ENCODE peak calls at places on chromosome 20, in five cellular contexts. J, U, H, C and Q are unnamed samples.

GRCh38 chr20:20293986-20294385 is 73.9 kb upstream of the INSM1 start:
- DNase-seq in C (no peak), J (no peak), U (no peak), H (no peak), Q (no peak)

GRCh38 chr20:19254086-19254821 is 41.8 kb downstream of the SLC24A3 start:
- DNase-seq in H (peak; percentile 24), C (no peak), J (no peak), U (no peak), Q (no peak)

GRCh38 chr20:63082939-63083735 is 76.4 kb upstream of the BHLHE23 start:
- DNase-seq in U (no peak), H (no peak), C (no peak), J (no peak), Q (no peak)

GRCh38 chr20:2101057-2101934 is at the start of gene STK35:
- DNase-seq in H (peak; percentile 80), C (no peak), J (no peak), U (no peak), Q (peak; percentile 85)

GRCh38 chr20:57210054-57210910 is 56.2 kb downstream of the BMP7 start:
- DNase-seq in J (no peak), U (peak; percentile 75), C (no peak), H (no peak), Q (no peak)

GRCh38 chr20:59120491-59120890 is 43.1 kb upstream of the ZNF831 start:
- DNase-seq in J (no peak), U (no peak), C (no peak), H (no peak), Q (no peak)

GRCh38 chr20:1003920-1004697 is 2.0 kb upstream of the RSPO4 start:
- DNase-seq in H (no peak), J (no peak), U (no peak), C (no peak), Q (no peak)

GRCh38 chr20:36210561-36210960 is 25.7 kb upstream of the AAR2 start:
- DNase-seq in U (no peak), C (no peak), H (no peak), J (no peak), Q (no peak)

GRCh38 chr20:58238490-58238889 is 10.0 kb upstream of the ANKRD60 start:
- DNase-seq in C (no peak), J (no peak), U (no peak), H (no peak), Q (no peak)

GRCh38 chr20:9149087-9149486 is 80.2 kb downstream of the PLCB4 start:
- DNase-seq in J (no peak), U (no peak), C (no peak), H (no peak), Q (no peak)

GRCh38 chr20:64077876-64078551 is 1.3 kb downstream of the RGS19 start:
- DNase-seq in H (no peak), C (no peak), U (no peak), J (no peak), Q (no peak)

GRCh38 chr20:56995635-56996075 is 270.8 kb downstream of the BMP7 start:
- DNase-seq in C (no peak), H (peak; percentile 88), U (no peak), J (no peak), Q (no peak)

GRCh38 chr20:53346266-53346665 is 247.4 kb downstream of the ZNF217 start:
- DNase-seq in J (no peak), H (no peak), U (no peak), C (no peak), Q (no peak)

GRCh38 chr20:19074828-19075516 is 137.5 kb upstream of the SLC24A3 start:
- DNase-seq in U (no peak), C (no peak), H (peak; percentile 20), J (no peak), Q (no peak)

GRCh38 chr20:61965606-61966491 is 99.8 kb downstream of the TAF4 start:
- DNase-seq in C (no peak), U (peak; percentile 33), J (no peak), H (peak; percentile 77), Q (no peak)

GRCh38 chr20:58519940-58520712 is 4.9 kb upstream of the APCDD1L start:
- DNase-seq in C (no peak), J (no peak), U (no peak), H (no peak), Q (no peak)

GRCh38 chr20:50344232-50345071 is 153.8 kb downstream of the CEBPB start:
- DNase-seq in U (no peak), C (no peak), J (no peak), H (no peak), Q (no peak)
- H3K27ac ChIP-seq in U (no peak overlapping the region), C (no peak overlapping the region), J (no peak overlapping the region), H (no peak overlapping the region), Q (no peak overlapping the region)

GRCh38 chr20:47033665-47034064 is 139.0 kb downstream of the EYA2 start:
- DNase-seq in H (no peak), U (no peak), J (no peak), C (no peak), Q (no peak)

GRCh38 chr20:47035191-47035590 is 140.5 kb downstream of the EYA2 start:
- DNase-seq in U (no peak), J (no peak), H (no peak), C (no peak), Q (no peak)

GRCh38 chr20:47031821-47032220 is 137.2 kb downstream of the EYA2 start:
- DNase-seq in U (no peak), J (no peak), C (no peak), H (no peak), Q (no peak)

GRCh38 chr20:47031028-47031427 is 136.4 kb downstream of the EYA2 start:
- DNase-seq in U (no peak), C (no peak), H (no peak), J (no peak), Q (no peak)

DNA sequence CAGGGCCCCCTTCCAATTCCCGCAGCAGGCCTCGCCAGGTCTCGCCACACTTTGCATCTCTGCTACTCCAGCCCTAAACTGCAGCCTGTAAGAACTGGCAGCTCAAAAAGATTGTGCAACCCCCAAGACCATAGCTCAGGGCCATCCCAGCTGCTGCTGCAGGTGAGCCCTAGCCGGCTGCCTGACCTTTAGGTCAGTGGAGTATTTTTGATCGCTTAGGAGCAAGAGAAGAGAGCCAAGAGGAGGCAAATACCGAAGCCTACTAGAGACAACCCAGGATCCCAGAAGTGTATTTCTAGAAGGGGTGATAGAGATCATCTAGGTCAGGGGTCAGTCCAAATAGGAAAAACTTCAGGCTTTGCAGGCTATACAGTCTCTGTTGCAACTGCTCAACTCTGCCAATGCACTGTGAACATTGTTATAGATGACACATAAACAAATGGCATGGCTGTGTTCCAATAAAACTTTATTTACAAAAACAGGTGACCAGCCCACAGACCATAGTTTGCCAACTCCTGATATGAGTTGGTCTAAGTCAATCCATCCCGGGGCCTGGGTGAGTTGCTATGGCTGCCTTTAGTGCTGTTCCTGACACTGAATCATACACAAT is 138.4 kb downstream of the EYA2 start:
- DNase-seq in U (no peak), H (no peak), C (no peak), J (no peak), Q (no peak)
- H3K27ac ChIP-seq in U (no peak overlapping the region), H (no peak overlapping the region), C (no peak overlapping the region), J (no peak overlapping the region), Q (no peak overlapping the region)

GRCh38 chr20:33789858-33790182 is 21.3 kb upstream of the CHMP4B start:
- DNase-seq in H (no peak), C (no peak), U (no peak), J (no peak), Q (no peak)
- H3K27ac ChIP-seq in H (no peak overlapping the region), C (no peak overlapping the region), U (no peak overlapping the region), J (no peak overlapping the region), Q (no peak overlapping the region)

GRCh38 chr20:41330941-41331340 is 9.7 kb upstream of the LPIN3 start:
- DNase-seq in J (no peak), H (no peak), C (no peak), U (no peak), Q (no peak)
- H3K27ac ChIP-seq in J (no peak overlapping the region), H (no peak overlapping the region), C (no peak overlapping the region), U (no peak overlapping the region), Q (no peak overlapping the region)

GRCh38 chr20:23215596-23215995 is 129.5 kb upstream of the CD93 start:
- DNase-seq in C (no peak), U (no peak), J (no peak), H (no peak), Q (no peak)

GRCh38 chr20:23212482-23212881 is 126.4 kb upstream of the CD93 start:
- DNase-seq in U (no peak), J (no peak), H (peak; percentile 10), C (no peak), Q (no peak)

GRCh38 chr20:23214903-23215302 is 128.8 kb upstream of the CD93 start:
- DNase-seq in J (no peak), C (no peak), U (no peak), H (no peak), Q (no peak)

GRCh38 chr20:23211164-23211563 is 125.0 kb upstream of the CD93 start:
- DNase-seq in C (no peak), U (no peak), H (peak; percentile 13), J (no peak), Q (no peak)

DNA sequence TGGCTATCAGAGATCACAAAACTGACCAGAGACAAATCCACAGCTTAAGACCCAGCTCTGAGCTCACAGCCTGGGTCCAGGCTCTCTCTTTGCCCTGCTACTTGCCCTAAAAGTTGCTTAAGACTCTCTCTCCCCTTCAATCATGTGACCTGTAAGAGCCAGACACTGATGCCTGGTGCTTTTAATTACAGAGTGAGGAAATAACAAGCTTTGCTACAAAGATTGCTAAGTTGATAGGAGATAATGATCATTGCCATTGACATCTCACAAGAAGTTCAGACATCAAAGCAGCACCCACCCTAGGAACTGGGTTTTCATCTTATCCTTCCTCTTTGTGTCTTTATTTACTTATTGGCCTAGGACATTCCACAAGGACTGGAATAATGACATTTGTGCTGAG is 125.9 kb upstream of the CD93 start:
- DNase-seq in U (no peak), J (no peak), C (no peak), H (no peak), Q (no peak)
- H3K27ac ChIP-seq in U (no peak overlapping the region), J (no peak overlapping the region), C (no peak overlapping the region), H (no peak overlapping the region), Q (no peak overlapping the region)